ENCODE peak calls at places on chromosomes 13 and 19, in five cellular contexts. One of them, this sample, is unnamed.
A peak's percentile ranks its signal among the peaks of the same experiment; 100 is the strongest.

GRCh38 chr13:102642475-102642874 is 45.7 kb downstream of the TPP2 start:
- DNase-seq in GM12878: no peak
- DNase-seq in left ventricle myocardium inferior: peak; percentile 64
- DNase-seq in Caco-2: no peak
- DNase-seq in RWPE2: no peak
- DNase-seq in this sample: no peak

GRCh38 chr13:75480691-75481175 is 1.2 kb downstream of the TBC1D4 start:
- DNase-seq in GM12878: no peak
- DNase-seq in RWPE2: peak; percentile 72
- DNase-seq in left ventricle myocardium inferior: peak; percentile 44
- DNase-seq in Caco-2: peak; percentile 91
- DNase-seq in this sample: peak; percentile 68

GRCh38 chr13:89514534-89515312 is 1832.8 kb upstream of the MIR17HG start:
- DNase-seq in Caco-2: peak; percentile 46
- DNase-seq in RWPE2: peak; percentile 54
- DNase-seq in GM12878: no peak
- DNase-seq in left ventricle myocardium inferior: no peak
- DNase-seq in this sample: no peak

GRCh38 chr13:114043421-114044053 is 69.7 kb upstream of the C13orf46 start:
- DNase-seq in GM12878: no peak
- DNase-seq in RWPE2: no peak
- DNase-seq in left ventricle myocardium inferior: peak; percentile 71
- DNase-seq in Caco-2: no peak
- DNase-seq in this sample: peak; percentile 81

GRCh38 chr13:101451641-101452040 is 834 bp upstream of the ITGBL1 start:
- DNase-seq in RWPE2: no peak
- DNase-seq in GM12878: no peak
- DNase-seq in left ventricle myocardium inferior: no peak
- DNase-seq in Caco-2: no peak
- DNase-seq in this sample: no peak

GRCh38 chr13:110414283-110414682 is 107.2 kb downstream of the COL4A2 start:
- DNase-seq in left ventricle myocardium inferior: no peak
- DNase-seq in RWPE2: no peak
- DNase-seq in Caco-2: no peak
- DNase-seq in GM12878: no peak
- DNase-seq in this sample: no peak

GRCh38 chr19:33194884-33195710 is 967 bp downstream of the LRP3 start:
- DNase-seq in Caco-2: no peak
- DNase-seq in left ventricle myocardium inferior: no peak
- DNase-seq in RWPE2: peak; percentile 57
- DNase-seq in GM12878: no peak
- DNase-seq in this sample: peak; percentile 42

GRCh38 chr13:46951516-46951915 is 54.7 kb upstream of the HTR2A start:
- DNase-seq in Caco-2: no peak
- DNase-seq in GM12878: no peak
- DNase-seq in RWPE2: peak; percentile 88
- DNase-seq in left ventricle myocardium inferior: no peak
- DNase-seq in this sample: no peak

GRCh38 chr19:15452111-15453047 is 2.6 kb upstream of the WIZ start:
- DNase-seq in Caco-2: peak; percentile 62
- DNase-seq in GM12878: no peak
- DNase-seq in RWPE2: peak; percentile 83
- DNase-seq in left ventricle myocardium inferior: peak; percentile 91
- DNase-seq in this sample: peak; percentile 99

GRCh38 chr13:45825124-45825650 is 26.4 kb downstream of the SIAH3 start:
- DNase-seq in RWPE2: no peak
- DNase-seq in Caco-2: no peak
- DNase-seq in left ventricle myocardium inferior: no peak
- DNase-seq in GM12878: no peak
- DNase-seq in this sample: no peak

GRCh38 chr19:15218501-15218900 is 13.7 kb downstream of the EPHX3 start:
- DNase-seq in GM12878: no peak
- DNase-seq in RWPE2: no peak
- DNase-seq in Caco-2: no peak
- DNase-seq in left ventricle myocardium inferior: no peak
- DNase-seq in this sample: no peak

GRCh38 chr19:14383556-14383897 is 2.3 kb downstream of the ADGRE5 start:
- DNase-seq in left ventricle myocardium inferior: peak; percentile 65
- DNase-seq in GM12878: no peak
- DNase-seq in Caco-2: no peak
- DNase-seq in RWPE2: no peak
- DNase-seq in this sample: no peak

GRCh38 chr13:74329978-74330377 is 195.8 kb upstream of the KLF12 start:
- DNase-seq in Caco-2: no peak
- DNase-seq in GM12878: no peak
- DNase-seq in left ventricle myocardium inferior: no peak
- DNase-seq in RWPE2: no peak
- DNase-seq in this sample: no peak

GRCh38 chr13:46348976-46349375 is 38.1 kb downstream of the RUBCNL start:
- DNase-seq in Caco-2: no peak
- DNase-seq in GM12878: no peak
- DNase-seq in left ventricle myocardium inferior: no peak
- DNase-seq in RWPE2: no peak
- DNase-seq in this sample: no peak

GRCh38 chr13:86882835-86883234 is 788.3 kb upstream of the SLITRK5 start:
- DNase-seq in Caco-2: no peak
- DNase-seq in RWPE2: no peak
- DNase-seq in GM12878: no peak
- DNase-seq in left ventricle myocardium inferior: no peak
- DNase-seq in this sample: no peak

GRCh38 chr13:33228645-33229445 is 56.7 kb downstream of the STARD13 start:
- DNase-seq in Caco-2: no peak
- DNase-seq in RWPE2: no peak
- DNase-seq in GM12878: no peak
- DNase-seq in left ventricle myocardium inferior: no peak
- DNase-seq in this sample: no peak

GRCh38 chr13:25354377-25354776 is 17.4 kb upstream of the ATP8A2 start:
- DNase-seq in RWPE2: no peak
- DNase-seq in GM12878: no peak
- DNase-seq in left ventricle myocardium inferior: no peak
- DNase-seq in Caco-2: no peak
- DNase-seq in this sample: no peak

GRCh38 chr19:36113895-36114762 is 546 bp downstream of the POLR2I start:
- DNase-seq in left ventricle myocardium inferior: no peak
- DNase-seq in Caco-2: no peak
- DNase-seq in GM12878: no peak
- DNase-seq in RWPE2: no peak
- DNase-seq in this sample: no peak

GRCh38 chr19:34555447-34555846 is 73.9 kb downstream of the WTIP start:
- DNase-seq in left ventricle myocardium inferior: no peak
- DNase-seq in Caco-2: no peak
- DNase-seq in GM12878: no peak
- DNase-seq in RWPE2: no peak
- DNase-seq in this sample: no peak

GRCh38 chr19:12770922-12771321 is 4.4 kb downstream of the HOOK2 start:
- DNase-seq in Caco-2: no peak
- DNase-seq in GM12878: no peak
- DNase-seq in RWPE2: no peak
- DNase-seq in left ventricle myocardium inferior: no peak
- DNase-seq in this sample: no peak

GRCh38 chr19:49862411-49863253 is 4.7 kb downstream of the PNKP start:
- DNase-seq in left ventricle myocardium inferior: no peak
- DNase-seq in RWPE2: no peak
- DNase-seq in Caco-2: no peak
- DNase-seq in GM12878: no peak
- DNase-seq in this sample: peak; percentile 72

GRCh38 chr13:75151081-75151643 is 330.8 kb downstream of the TBC1D4 start:
- DNase-seq in Caco-2: no peak
- DNase-seq in RWPE2: no peak
- DNase-seq in left ventricle myocardium inferior: no peak
- DNase-seq in GM12878: no peak
- DNase-seq in this sample: no peak

GRCh38 chr13:33150146-33150545 is 133.9 kb downstream of the KL start:
- DNase-seq in RWPE2: no peak
- DNase-seq in GM12878: no peak
- DNase-seq in Caco-2: no peak
- DNase-seq in left ventricle myocardium inferior: no peak
- DNase-seq in this sample: peak; percentile 58

DNA sequence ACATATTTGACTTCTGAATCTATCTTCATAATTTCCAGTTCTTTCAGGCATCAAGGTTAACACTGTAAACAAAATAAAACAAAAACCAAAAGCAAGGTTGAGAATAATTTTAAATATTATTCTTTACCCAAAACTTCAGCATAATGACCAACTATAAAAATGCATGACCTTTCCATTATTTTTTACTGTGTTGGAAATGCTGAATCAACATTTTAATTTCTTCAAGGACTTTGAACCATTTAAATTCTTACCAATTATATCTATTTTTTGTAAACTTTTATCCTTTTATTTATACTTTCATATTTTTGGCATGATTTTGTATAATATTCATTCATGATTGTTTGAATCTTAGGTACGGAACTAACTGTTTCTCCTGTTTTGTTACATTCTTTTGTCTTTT is 6.9 kb downstream of the ZNF585A start:
- DNase-seq in RWPE2: no peak
- DNase-seq in GM12878: no peak
- DNase-seq in left ventricle myocardium inferior: no peak
- DNase-seq in Caco-2: no peak
- DNase-seq in this sample: no peak
- H3K9me3 ChIP-seq in RWPE2: peaks cover 10% of the 10 kb centered on the region
- H3K9me3 ChIP-seq in GM12878: peaks cover 10% of the 10 kb centered on the region
- H3K9me3 ChIP-seq in left ventricle myocardium inferior: peaks cover 97% of the 10 kb centered on the region
- H3K9me3 ChIP-seq in Caco-2: peaks cover 14% of the 10 kb centered on the region
- H3K9me3 ChIP-seq in this sample: peaks cover 2% of the 10 kb centered on the region

DNA sequence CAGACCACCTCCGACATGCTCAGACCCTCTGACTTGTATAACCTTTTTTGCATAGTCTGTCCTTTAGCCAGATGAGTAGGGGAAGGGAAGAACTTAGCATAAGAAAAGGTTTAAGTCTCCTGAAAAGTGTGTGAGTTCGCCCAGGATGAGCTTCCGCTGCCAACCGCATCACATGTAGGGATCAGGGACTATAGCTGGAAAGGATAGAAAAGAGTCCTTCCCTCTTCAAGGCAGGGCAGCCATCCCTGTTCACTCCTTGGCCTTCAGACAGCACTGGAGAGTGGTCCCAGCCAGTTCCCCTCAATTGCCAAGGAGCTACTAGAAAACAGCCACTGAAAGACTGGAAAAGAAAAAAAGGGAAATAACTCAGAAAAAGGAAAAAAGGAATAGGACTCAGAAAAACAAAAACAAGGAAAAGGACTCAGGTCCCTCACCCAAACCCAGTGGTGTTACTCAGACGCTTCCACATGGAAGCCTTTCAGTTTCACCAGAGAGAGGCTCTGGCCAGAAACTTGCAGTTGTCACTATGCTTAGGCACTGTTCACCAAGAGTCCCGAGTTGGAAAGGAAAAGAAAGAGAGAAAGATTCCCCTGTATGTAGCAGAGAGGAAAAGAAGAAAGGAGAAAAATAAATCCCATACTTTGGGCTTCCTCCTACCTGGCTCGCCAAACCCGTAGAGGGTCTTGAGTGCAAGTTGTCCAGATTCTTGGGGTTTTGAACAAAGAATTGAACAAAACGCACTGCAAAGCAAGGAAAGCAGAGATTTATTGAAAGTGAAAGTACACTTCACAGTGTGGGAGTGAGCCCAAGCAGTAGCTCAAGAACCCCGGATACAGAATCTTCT is 5.6 kb upstream of the TM9SF2 start:
- DNase-seq in Caco-2: no peak
- DNase-seq in GM12878: no peak
- DNase-seq in left ventricle myocardium inferior: no peak
- DNase-seq in RWPE2: no peak
- DNase-seq in this sample: no peak
- H3K4me3 ChIP-seq in Caco-2: peak overlapping the region; percentile 40
- H3K4me3 ChIP-seq in GM12878: peak overlapping the region; percentile 59
- H3K4me3 ChIP-seq in left ventricle myocardium inferior: peak overlapping the region; percentile 59
- H3K4me3 ChIP-seq in RWPE2: peak overlapping the region; percentile 39
- H3K4me3 ChIP-seq in this sample: peak overlapping the region; percentile 32

DNA sequence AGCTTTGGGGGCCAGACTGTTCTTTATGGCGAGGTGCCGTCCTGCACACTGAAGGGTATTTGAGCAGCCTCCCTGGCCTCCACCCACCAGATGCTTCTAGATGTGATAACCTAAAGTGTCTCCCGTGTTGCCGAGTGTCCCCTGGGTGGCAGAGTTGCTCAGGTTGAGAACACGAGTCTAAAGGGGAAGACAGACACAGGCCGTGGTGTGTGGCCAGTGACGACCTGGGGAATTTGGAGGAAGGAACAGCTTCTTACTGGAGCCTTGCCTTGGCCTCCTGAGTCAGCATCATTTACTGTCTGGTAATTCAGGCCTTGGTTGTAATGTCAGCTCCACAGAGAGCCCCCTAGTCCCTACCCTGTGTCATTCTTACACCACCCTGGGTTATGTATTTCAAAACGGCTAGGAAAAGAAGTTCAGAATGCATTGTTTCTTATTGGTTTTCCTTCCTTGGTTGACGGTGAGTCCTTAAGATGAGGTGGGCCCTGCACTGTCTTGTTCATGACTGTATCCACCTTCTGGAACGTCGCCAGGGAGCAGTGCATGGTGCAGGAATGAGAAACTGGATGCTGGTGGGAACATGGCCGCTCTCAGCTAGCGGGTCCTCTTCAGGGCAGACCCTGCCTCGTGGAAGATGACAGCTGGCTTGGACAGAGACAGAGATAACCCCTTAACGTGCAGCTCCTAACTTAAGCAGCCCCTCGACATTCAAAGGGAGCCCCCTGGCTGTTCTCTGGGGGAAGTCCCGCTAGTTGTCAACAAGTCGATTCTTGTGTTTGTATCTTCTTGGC is 7.1 kb downstream of the SIN3B start:
- DNase-seq in RWPE2: no peak
- DNase-seq in left ventricle myocardium inferior: no peak
- DNase-seq in Caco-2: no peak
- DNase-seq in GM12878: peak; percentile 46
- DNase-seq in this sample: no peak
- H3K9me3 ChIP-seq in RWPE2: no peaks in the 10 kb centered on the region
- H3K9me3 ChIP-seq in left ventricle myocardium inferior: no peaks in the 10 kb centered on the region
- H3K9me3 ChIP-seq in Caco-2: no peaks in the 10 kb centered on the region
- H3K9me3 ChIP-seq in GM12878: peaks cover 2% of the 10 kb centered on the region
- H3K9me3 ChIP-seq in this sample: no peaks in the 10 kb centered on the region

GRCh38 chr13:49343731-49344130 is 96.0 kb downstream of the CDADC1 start:
- DNase-seq in RWPE2: no peak
- DNase-seq in GM12878: no peak
- DNase-seq in left ventricle myocardium inferior: no peak
- DNase-seq in Caco-2: peak; percentile 70
- DNase-seq in this sample: no peak
- H3K4me3 ChIP-seq in RWPE2: no peak overlapping the region
- H3K4me3 ChIP-seq in GM12878: no peak overlapping the region
- H3K4me3 ChIP-seq in left ventricle myocardium inferior: no peak overlapping the region
- H3K4me3 ChIP-seq in Caco-2: no peak overlapping the region
- H3K4me3 ChIP-seq in this sample: no peak overlapping the region

GRCh38 chr19:1131718-1132552 is 28.1 kb downstream of the GPX4 start:
- DNase-seq in RWPE2: no peak
- DNase-seq in left ventricle myocardium inferior: peak; percentile 86
- DNase-seq in GM12878: peak; percentile 21
- DNase-seq in Caco-2: no peak
- DNase-seq in this sample: peak; percentile 67
- H3K9me3 ChIP-seq in RWPE2: no peaks in the 10 kb centered on the region
- H3K9me3 ChIP-seq in left ventricle myocardium inferior: no peaks in the 10 kb centered on the region
- H3K9me3 ChIP-seq in GM12878: no peaks in the 10 kb centered on the region
- H3K9me3 ChIP-seq in Caco-2: no peaks in the 10 kb centered on the region
- H3K9me3 ChIP-seq in this sample: no peaks in the 10 kb centered on the region